ENCODE peak calls at places on chromosomes 7 and 10, in ten cellular contexts. E, J, W, L, A, B, I, R, C and H are unnamed samples.

GRCh38 chr10:77351386-77351785 is 286.2 kb downstream of the KCNMA1 start:
- DNase-seq in E (no peak), J (peak), W (peak), L (peak), A (no peak), B (no peak), I (no peak), R (no peak), C (no peak), H (peak)

GRCh38 chr7:97693586-97693985 is 38.3 kb upstream of the TAC1 start:
- DNase-seq in E (no peak), J (no peak), W (no peak), L (no peak), A (no peak), B (no peak), I (no peak), R (no peak), C (no peak), H (no peak)

GRCh38 chr7:128948312-128948973 is 10.7 kb downstream of the IRF5 start:
- DNase-seq in E (no peak), J (no peak), W (peak), L (no peak), A (no peak), B (no peak), I (no peak), R (no peak), C (no peak), H (no peak)

GRCh38 chr10:101363850-101364400 is 10.0 kb downstream of the BTRC start:
- DNase-seq in E (no peak), J (no peak), W (no peak), L (no peak), A (no peak), B (no peak), I (no peak), R (no peak), C (no peak), H (no peak)

GRCh38 chr7:148856035-148856881 is 27.8 kb downstream of the EZH2 start:
- DNase-seq in E (no peak), J (peak), W (peak), L (peak), A (no peak), B (no peak), I (no peak), R (peak), C (no peak), H (peak)

GRCh38 chr7:1662101-1662500 is 8.0 kb upstream of the ELFN1 start:
- DNase-seq in E (no peak), J (no peak), W (no peak), L (no peak), A (peak), B (no peak), I (peak), R (no peak), C (no peak), H (no peak)

GRCh38 chr7:44294325-44295069 is 30.9 kb downstream of the CAMK2B start:
- DNase-seq in E (no peak), J (no peak), W (no peak), L (peak), A (peak), B (no peak), I (no peak), R (no peak), C (no peak), H (no peak)

GRCh38 chr7:21269021-21269420 is 158.9 kb upstream of the SP4 start:
- DNase-seq in E (no peak), J (no peak), W (no peak), L (no peak), A (no peak), B (no peak), I (no peak), R (no peak), C (no peak), H (no peak)

GRCh38 chr10:6920072-6921019 is 340.3 kb upstream of the PRKCQ start:
- DNase-seq in E (peak), J (peak), W (peak), L (peak), A (peak), B (peak), I (peak), R (peak), C (no peak), H (peak)

GRCh38 chr7:158444501-158445420 is 142.9 kb downstream of the PTPRN2 start:
- DNase-seq in E (no peak), J (no peak), W (no peak), L (no peak), A (no peak), B (no peak), I (no peak), R (no peak), C (no peak), H (no peak)

GRCh38 chr7:50632561-50633413 is 67.6 kb upstream of the DDC start:
- DNase-seq in E (no peak), J (peak), W (peak), L (peak), A (no peak), B (peak), I (no peak), R (peak), C (peak), H (peak)

GRCh38 chr10:7407368-7408002 is 3.3 kb downstream of the SFMBT2 start:
- DNase-seq in E (no peak), J (no peak), W (no peak), L (no peak), A (peak), B (no peak), I (peak), R (no peak), C (no peak), H (no peak)

GRCh38 chr10:106224676-106225075 is 939.8 kb downstream of the SORCS1 start:
- DNase-seq in E (no peak), J (no peak), W (no peak), L (peak), A (no peak), B (no peak), I (no peak), R (no peak), C (no peak), H (peak)

GRCh38 chr7:2633538-2634264 is 1.9 kb downstream of the TTYH3 start:
- DNase-seq in E (peak), J (peak), W (peak), L (peak), A (peak), B (peak), I (peak), R (no peak), C (no peak), H (peak)

GRCh38 chr7:92621641-92622429 is 31.6 kb upstream of the FAM133B start:
- DNase-seq in E (no peak), J (no peak), W (no peak), L (no peak), A (no peak), B (no peak), I (no peak), R (no peak), C (no peak), H (no peak)

GRCh38 chr7:22589641-22590141 is 89.7 kb upstream of the STEAP1B start:
- DNase-seq in E (peak), J (peak), W (peak), L (peak), A (peak), B (no peak), I (no peak), R (no peak), C (no peak), H (no peak)

GRCh38 chr10:10657139-10657760 is 360.4 kb upstream of the CELF2 start:
- DNase-seq in E (no peak), J (no peak), W (no peak), L (no peak), A (no peak), B (no peak), I (no peak), R (no peak), C (no peak), H (no peak)

GRCh38 chr7:75740846-75741497 is 2.2 kb upstream of the HIP1 start:
- DNase-seq in E (no peak), J (no peak), W (no peak), L (no peak), A (no peak), B (no peak), I (no peak), R (no peak), C (no peak), H (no peak)

GRCh38 chr10:21364196-21365114 is 161.0 kb downstream of the SKIDA1 start:
- DNase-seq in E (no peak), J (peak), W (peak), L (peak), A (no peak), B (no peak), I (no peak), R (peak), C (no peak), H (peak)

GRCh38 chr7:101950450-101951119 is 133.2 kb downstream of the CUX1 start:
- DNase-seq in E (no peak), J (peak), W (peak), L (peak), A (no peak), B (no peak), I (no peak), R (peak), C (no peak), H (peak)

GRCh38 chr10:33114451-33114944 is 156.5 kb upstream of the ITGB1 start:
- DNase-seq in E (no peak), J (no peak), W (peak), L (peak), A (no peak), B (no peak), I (no peak), R (no peak), C (no peak), H (peak)

GRCh38 chr10:3104251-3104918 is 37.0 kb downstream of the PFKP start:
- DNase-seq in E (peak), J (no peak), W (no peak), L (no peak), A (no peak), B (no peak), I (peak), R (no peak), C (no peak), H (no peak)

GRCh38 chr10:3887885-3888476 is 103.0 kb upstream of the KLF6 start:
- DNase-seq in E (no peak), J (peak), W (peak), L (peak), A (no peak), B (peak), I (no peak), R (no peak), C (no peak), H (peak)

GRCh38 chr7:143436539-143436938 is 6.7 kb upstream of the TAS2R60 start:
- DNase-seq in E (no peak), J (no peak), W (no peak), L (no peak), A (no peak), B (no peak), I (no peak), R (no peak), C (no peak), H (no peak)

GRCh38 chr7:33748793-33749192 is 156.5 kb upstream of the BMPER start:
- DNase-seq in E (no peak), J (peak), W (no peak), L (no peak), A (no peak), B (no peak), I (no peak), R (no peak), C (no peak), H (no peak)

GRCh38 chr10:114021135-114021534 is 22.5 kb upstream of the ADRB1 start:
- DNase-seq in E (peak), J (no peak), W (no peak), L (no peak), A (no peak), B (no peak), I (no peak), R (no peak), C (no peak), H (no peak)

GRCh38 chr10:33484787-33485186 is 150.3 kb upstream of the NRP1 start:
- DNase-seq in E (no peak), J (no peak), W (peak), L (peak), A (no peak), B (no peak), I (no peak), R (no peak), C (no peak), H (peak)

GRCh38 chr10:97701438-97702064 is 12.0 kb upstream of the MARVELD1 start:
- DNase-seq in E (peak), J (peak), W (peak), L (peak), A (no peak), B (no peak), I (no peak), R (no peak), C (peak), H (peak)

GRCh38 chr10:133467286-133467911 is 13.7 kb downstream of the SCART1 start:
- DNase-seq in E (no peak), J (no peak), W (no peak), L (peak), A (no peak), B (no peak), I (no peak), R (no peak), C (no peak), H (no peak)